ENCODE peak calls at places on chromosome 6, in six cellular contexts. Z, O, M, D, R and V are unnamed samples.

GRCh38 chr6:20266851-20267608 is 54.8 kb upstream of the MBOAT1 start:
- DNase-seq in Z (no peak), O (no peak), M (no peak), D (no peak), R (no peak), V (no peak)

GRCh38 chr6:91786474-91787184 is 1199.8 kb upstream of the MAP3K7 start:
- DNase-seq in Z (no peak), O (no peak), M (no peak), D (no peak), R (no peak), V (no peak)

GRCh38 chr6:87289571-87289970 is 32.8 kb upstream of the SMIM8 start:
- DNase-seq in Z (no peak), O (no peak), M (no peak), D (peak; percentile 90), R (no peak), V (no peak)

GRCh38 chr6:131844243-131844841 is 36.5 kb downstream of the ENPP1 start:
- DNase-seq in Z (no peak), O (peak; percentile 43), M (no peak), D (no peak), R (peak; percentile 75), V (no peak)

GRCh38 chr6:151059612-151060095 is 180.1 kb upstream of the AKAP12 start:
- DNase-seq in Z (no peak), O (no peak), M (no peak), D (peak; percentile 34), R (peak; percentile 61), V (no peak)

GRCh38 chr6:158688860-158689259 is 39.0 kb downstream of the SYTL3 start:
- DNase-seq in Z (no peak), O (no peak), M (no peak), D (no peak), R (no peak), V (no peak)

GRCh38 chr6:19906161-19906560 is 69.0 kb downstream of the ID4 start:
- DNase-seq in Z (no peak), O (no peak), M (no peak), D (no peak), R (no peak), V (no peak)

GRCh38 chr6:85362652-85363310 is 87.1 kb upstream of the NT5E start:
- DNase-seq in Z (no peak), O (no peak), M (no peak), D (no peak), R (peak; percentile 37), V (no peak)

GRCh38 chr6:1605822-1606532 is 3.7 kb upstream of the FOXC1 start:
- DNase-seq in Z (peak; percentile 40), O (no peak), M (no peak), D (no peak), R (no peak), V (no peak)

GRCh38 chr6:26543953-26544352 is 5.8 kb downstream of the HMGN4 start:
- DNase-seq in Z (no peak), O (no peak), M (no peak), D (no peak), R (no peak), V (no peak)

GRCh38 chr6:47714802-47715201 is 16.4 kb downstream of the ADGRF4 start:
- DNase-seq in Z (no peak), O (no peak), M (no peak), D (no peak), R (no peak), V (no peak)

GRCh38 chr6:108559884-108560462 is 744 bp upstream of the FOXO3 start:
- DNase-seq in Z (peak; percentile 77), O (no peak), M (peak; percentile 76), D (no peak), R (peak; percentile 60), V (peak; percentile 79)

GRCh38 chr6:52595796-52596130 is 18.9 kb upstream of the TRAM2 start:
- DNase-seq in Z (no peak), O (no peak), M (peak; percentile 83), D (no peak), R (peak; percentile 70), V (peak; percentile 67)

GRCh38 chr6:169832247-169832948 is 81.0 kb downstream of the ERMARD start:
- DNase-seq in Z (no peak), O (no peak), M (no peak), D (no peak), R (no peak), V (no peak)

GRCh38 chr6:100998111-100998510 is 117.0 kb upstream of the ASCC3 start:
- DNase-seq in Z (no peak), O (no peak), M (no peak), D (no peak), R (no peak), V (no peak)

GRCh38 chr6:135265278-135265677 is 84.2 kb downstream of the MYB start:
- DNase-seq in Z (no peak), O (no peak), M (no peak), D (no peak), R (no peak), V (no peak)
- H3K4me3 ChIP-seq in Z (no peak overlapping the region), O (no peak overlapping the region), M (no peak overlapping the region), D (no peak overlapping the region), R (no peak overlapping the region), V (no peak overlapping the region)

DNA sequence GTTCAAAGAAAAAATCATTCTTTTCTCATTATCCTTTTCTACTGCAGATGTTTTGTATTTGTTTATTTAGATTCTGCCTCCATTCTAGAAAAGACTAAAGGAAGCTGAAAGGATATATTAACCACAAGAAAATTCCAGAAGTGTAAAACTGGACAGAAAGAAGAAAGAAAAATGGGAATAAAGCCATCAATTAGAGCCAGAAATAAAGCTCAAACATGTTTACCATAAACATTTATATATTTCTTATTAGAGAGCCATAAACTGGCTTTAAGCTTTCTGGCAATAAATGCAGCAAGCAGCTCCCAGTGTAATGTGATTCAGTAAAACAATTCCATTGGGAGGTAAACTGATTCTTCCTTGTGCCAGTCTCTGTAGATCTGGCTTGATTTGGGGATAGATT is 244.1 kb downstream of the PTPRK start:
- DNase-seq in Z (no peak), O (no peak), M (no peak), D (no peak), R (no peak), V (no peak)
- H3K4me3 ChIP-seq in Z (no peak overlapping the region), O (no peak overlapping the region), M (no peak overlapping the region), D (no peak overlapping the region), R (no peak overlapping the region), V (no peak overlapping the region)

GRCh38 chr6:168248148-168248620 is 71.4 kb downstream of the DACT2 start:
- DNase-seq in Z (no peak), O (no peak), M (no peak), D (no peak), R (no peak), V (no peak)
- H3K4me3 ChIP-seq in Z (no peak overlapping the region), O (no peak overlapping the region), M (no peak overlapping the region), D (no peak overlapping the region), R (no peak overlapping the region), V (no peak overlapping the region)

GRCh38 chr6:28349892-28350737 is at the start of gene ZKSCAN3:
- DNase-seq in Z (peak; percentile 95), O (peak; percentile 37), M (peak; percentile 95), D (peak; percentile 92), R (peak; percentile 71), V (peak; percentile 83)

GRCh38 chr6:28353356-28353755 is 3.6 kb downstream of the ZKSCAN3 start:
- DNase-seq in Z (no peak), O (no peak), M (no peak), D (no peak), R (no peak), V (no peak)

GRCh38 chr6:28349344-28349891 is 329 bp upstream of the ZKSCAN3 start:
- DNase-seq in Z (no peak), O (no peak), M (no peak), D (no peak), R (no peak), V (no peak)

GRCh38 chr6:28351493-28351925 is 1.8 kb downstream of the ZKSCAN3 start:
- DNase-seq in Z (no peak), O (no peak), M (no peak), D (no peak), R (no peak), V (no peak)

GRCh38 chr6:28351087-28351486 is 1.3 kb downstream of the ZKSCAN3 start:
- DNase-seq in Z (no peak), O (no peak), M (no peak), D (no peak), R (no peak), V (no peak)
- H3K4me3 ChIP-seq in Z (no peak overlapping the region), O (no peak overlapping the region), M (no peak overlapping the region), D (no peak overlapping the region), R (peak overlapping the region; percentile 97), V (peak overlapping the region; percentile 83)

DNA sequence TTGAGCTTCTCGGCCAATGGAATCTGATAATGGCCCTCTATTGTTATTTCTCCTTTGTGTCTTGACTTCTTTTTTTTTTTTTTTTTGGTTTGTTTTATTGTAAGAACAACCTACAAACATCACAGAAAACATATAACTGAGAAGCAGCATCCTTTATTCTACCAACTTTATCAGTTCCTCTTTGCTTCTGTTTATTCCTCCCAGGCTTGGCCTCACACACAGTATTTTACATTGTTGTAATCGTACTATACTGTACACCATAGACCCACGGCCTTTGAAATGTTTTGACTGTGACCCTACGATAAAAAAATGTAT is 558 bp upstream of the CCDC167 start:
- DNase-seq in Z (no peak), O (no peak), M (no peak), D (no peak), R (no peak), V (no peak)
- H3K4me3 ChIP-seq in Z (no peak overlapping the region), O (no peak overlapping the region), M (peak overlapping the region; percentile 77), D (peak overlapping the region; percentile 72), R (peak overlapping the region; percentile 84), V (peak overlapping the region; percentile 69)

GRCh38 chr6:29777319-29777718 is 50.3 kb upstream of the HLA-G start:
- DNase-seq in Z (no peak), O (no peak), M (no peak), D (no peak), R (no peak), V (no peak)
- H3K4me3 ChIP-seq in Z (no peak overlapping the region), O (no peak overlapping the region), M (no peak overlapping the region), D (no peak overlapping the region), R (no peak overlapping the region), V (no peak overlapping the region)

GRCh38 chr6:139473239-139473701 is 98.8 kb upstream of the CITED2 start:
- DNase-seq in Z (no peak), O (no peak), M (peak; percentile 12), D (no peak), R (no peak), V (no peak)
- H3K4me3 ChIP-seq in Z (no peak overlapping the region), O (no peak overlapping the region), M (no peak overlapping the region), D (no peak overlapping the region), R (no peak overlapping the region), V (no peak overlapping the region)